ENCODE peak calls at places on chromosomes 5 and 9, in five cellular contexts. One of them, this sample, is unnamed.

GRCh38 chr9:119959846-119960545 is 590.8 kb upstream of the BRINP1 start:
- DNase-seq in GM12865: no peak
- DNase-seq in stimulated activated CD4-positive, alpha-beta T cell treated with anti-CD3 and anti-CD28 coated beads, TNF-alpha, amount 100 ng/mL, for 24 hours: no peak
- DNase-seq in AG10803: peak; percentile 77
- DNase-seq in HepG2: no peak
- DNase-seq in this sample: no peak

GRCh38 chr5:135952683-135953082 is 2.1 kb downstream of the LECT2 start:
- DNase-seq in GM12865: no peak
- DNase-seq in stimulated activated CD4-positive, alpha-beta T cell treated with anti-CD3 and anti-CD28 coated beads, TNF-alpha, amount 100 ng/mL, for 24 hours: no peak
- DNase-seq in AG10803: no peak
- DNase-seq in HepG2: peak; percentile 5
- DNase-seq in this sample: no peak

GRCh38 chr9:33992622-33993021 is 56.1 kb downstream of the UBAP2 start:
- DNase-seq in GM12865: no peak
- DNase-seq in AG10803: no peak
- DNase-seq in stimulated activated CD4-positive, alpha-beta T cell treated with anti-CD3 and anti-CD28 coated beads, TNF-alpha, amount 100 ng/mL, for 24 hours: no peak
- DNase-seq in HepG2: no peak
- DNase-seq in this sample: no peak

GRCh38 chr9:127767909-127768331 is 10.5 kb downstream of the SH2D3C start:
- DNase-seq in HepG2: no peak
- DNase-seq in AG10803: no peak
- DNase-seq in stimulated activated CD4-positive, alpha-beta T cell treated with anti-CD3 and anti-CD28 coated beads, TNF-alpha, amount 100 ng/mL, for 24 hours: no peak
- DNase-seq in GM12865: no peak
- DNase-seq in this sample: no peak

GRCh38 chr9:123784513-123784912 is 145.4 kb downstream of the DENND1A start:
- DNase-seq in AG10803: peak; percentile 94
- DNase-seq in HepG2: no peak
- DNase-seq in stimulated activated CD4-positive, alpha-beta T cell treated with anti-CD3 and anti-CD28 coated beads, TNF-alpha, amount 100 ng/mL, for 24 hours: no peak
- DNase-seq in GM12865: no peak
- DNase-seq in this sample: no peak

GRCh38 chr9:8856686-8857329 is 1057.2 kb upstream of the DMAC1 start:
- DNase-seq in HepG2: no peak
- DNase-seq in GM12865: no peak
- DNase-seq in stimulated activated CD4-positive, alpha-beta T cell treated with anti-CD3 and anti-CD28 coated beads, TNF-alpha, amount 100 ng/mL, for 24 hours: no peak
- DNase-seq in AG10803: no peak
- DNase-seq in this sample: no peak

GRCh38 chr5:90809695-90810094 is 251.1 kb downstream of the ADGRV1 start:
- DNase-seq in AG10803: no peak
- DNase-seq in GM12865: no peak
- DNase-seq in stimulated activated CD4-positive, alpha-beta T cell treated with anti-CD3 and anti-CD28 coated beads, TNF-alpha, amount 100 ng/mL, for 24 hours: no peak
- DNase-seq in HepG2: no peak
- DNase-seq in this sample: no peak

GRCh38 chr5:137833463-137833862 is 34.2 kb upstream of the MYOT start:
- DNase-seq in stimulated activated CD4-positive, alpha-beta T cell treated with anti-CD3 and anti-CD28 coated beads, TNF-alpha, amount 100 ng/mL, for 24 hours: no peak
- DNase-seq in HepG2: peak; percentile 64
- DNase-seq in GM12865: no peak
- DNase-seq in AG10803: peak; percentile 52
- DNase-seq in this sample: no peak

This sample was measured in MM.1S.